ENCODE peak calls at places on chromosomes 7 and 10, in ten cellular contexts. Q, T, M, D, O, R, S, L, K and V are unnamed samples. For H3K4me1, the result is how much of the 10 kb centered on the place peaks cover.

GRCh38 chr10:79260803-79261740 is 86.2 kb upstream of the PPIF start:
- DNase-seq in T (peak), O (no peak), R (no peak), S (no peak), D (peak), K (no peak), L (peak), M (no peak), Q (no peak), V (peak)

GRCh38 chr10:110725809-110726641 is 81.9 kb downstream of the RBM20 start:
- DNase-seq in D (no peak), R (no peak), Q (no peak), L (no peak), S (no peak), K (no peak), O (no peak), T (no peak), M (peak), V (no peak)

GRCh38 chr10:46028584-46029570 is 1.5 kb downstream of the NCOA4 start:
- DNase-seq in R (peak), Q (peak), D (no peak), L (no peak), S (no peak), T (no peak), M (no peak), O (no peak), K (no peak), V (no peak)

GRCh38 chr10:102120987-102121738 is 995 bp upstream of the LDB1 start:
- DNase-seq in T (peak), D (peak), M (peak), K (peak), S (peak), R (peak), Q (no peak), L (peak), O (no peak), V (peak)

GRCh38 chr7:138729444-138729843 is 28.3 kb upstream of the SVOPL start:
- DNase-seq in T (peak), S (no peak), Q (no peak), R (no peak), D (no peak), L (no peak), M (no peak), O (no peak), K (no peak), V (no peak)

GRCh38 chr10:14396441-14397048 is 65.8 kb upstream of the FRMD4A start:
- DNase-seq in Q (no peak), T (no peak), O (no peak), S (no peak), L (no peak), K (no peak), D (no peak), M (no peak), R (no peak), V (no peak)

GRCh38 chr7:130995252-130996081 is 261.5 kb upstream of the KLF14 start:
- DNase-seq in T (no peak), Q (no peak), R (no peak), K (no peak), S (no peak), L (no peak), D (no peak), O (no peak), M (no peak), V (peak)

GRCh38 chr7:2487586-2488271 is 11.5 kb upstream of the GRIFIN start:
- DNase-seq in M (peak), D (no peak), L (peak), S (no peak), Q (no peak), R (no peak), T (no peak), O (no peak), K (no peak), V (no peak)

GRCh38 chr7:132249591-132249971 is 326.7 kb downstream of the PLXNA4 start:
- DNase-seq in Q (peak), S (peak), M (no peak), D (no peak), T (no peak), L (no peak), K (no peak), R (peak), O (no peak), V (peak)

GRCh38 chr10:75540357-75541335 is 109.2 kb downstream of the LRMDA start:
- DNase-seq in R (no peak), T (no peak), Q (no peak), L (no peak), D (no peak), O (no peak), K (no peak), S (no peak), M (no peak), V (no peak)

GRCh38 chr10:126203746-126204145 is 184.5 kb downstream of the ADAM12 start:
- DNase-seq in O (no peak), D (no peak), L (no peak), T (no peak), R (no peak), Q (no peak), M (no peak), K (no peak), S (no peak), V (no peak)

GRCh38 chr10:99828464-99828863 is 46.0 kb downstream of the ABCC2 start:
- DNase-seq in K (no peak), S (no peak), Q (no peak), O (no peak), R (no peak), D (no peak), L (no peak), M (no peak), T (no peak), V (no peak)

GRCh38 chr10:126408953-126409641 is 20.8 kb upstream of the ADAM12 start:
- DNase-seq in T (no peak), R (no peak), M (no peak), D (no peak), L (no peak), K (no peak), O (no peak), S (no peak), Q (no peak), V (no peak)

GRCh38 chr7:126720232-126720631 is 532.5 kb downstream of the GRM8 start:
- DNase-seq in R (no peak), T (no peak), S (no peak), O (no peak), M (no peak), K (no peak), L (no peak), Q (no peak), D (no peak), V (no peak)

GRCh38 chr10:14450041-14450491 is 119.3 kb upstream of the FRMD4A start:
- DNase-seq in T (peak), R (no peak), M (peak), Q (no peak), D (no peak), S (no peak), O (no peak), K (no peak), L (no peak), V (no peak)

GRCh38 chr7:151789380-151789947 is 87.5 kb downstream of the PRKAG2 start:
- DNase-seq in R (no peak), L (no peak), M (peak), O (no peak), D (no peak), K (no peak), S (no peak), Q (no peak), T (no peak), V (no peak)

GRCh38 chr7:157483971-157484410 is 147.2 kb downstream of the DNAJB6 start:
- DNase-seq in D (peak), M (no peak), O (no peak), K (no peak), T (no peak), R (no peak), L (no peak), S (no peak), Q (no peak), V (no peak)

GRCh38 chr10:124149681-124150080 is 56.3 kb upstream of the CHST15 start:
- DNase-seq in K (no peak), R (peak), O (no peak), L (no peak), S (no peak), Q (no peak), D (peak), M (no peak), T (no peak), V (no peak)

GRCh38 chr10:28915989-28916588 is 238.8 kb downstream of the BAMBI start:
- DNase-seq in O (no peak), M (no peak), R (no peak), S (no peak), L (no peak), D (no peak), Q (no peak), T (no peak), K (no peak), V (no peak)

GRCh38 chr10:28913436-28913835 is 236.1 kb downstream of the BAMBI start:
- DNase-seq in R (no peak), M (no peak), O (no peak), S (no peak), L (no peak), K (no peak), T (no peak), Q (no peak), D (no peak), V (no peak)

GRCh38 chr10:28913850-28914249 is 236.5 kb downstream of the BAMBI start:
- DNase-seq in O (no peak), L (no peak), M (no peak), S (no peak), K (no peak), T (no peak), R (no peak), Q (no peak), D (no peak), V (no peak)

GRCh38 chr10:28912017-28912783 is 234.9 kb downstream of the BAMBI start:
- DNase-seq in M (no peak), O (no peak), L (no peak), R (no peak), Q (no peak), S (no peak), D (no peak), T (no peak), K (no peak), V (no peak)

GRCh38 chr10:28914721-28915120 is 237.4 kb downstream of the BAMBI start:
- DNase-seq in K (no peak), Q (no peak), R (no peak), M (no peak), L (no peak), T (no peak), D (no peak), O (no peak), S (no peak), V (no peak)
- TF ChIP-seq POLR2A in K (no peak), Q (no peak), R (no peak), M (no peak), L (no peak), T (no peak), D (no peak), O (no peak), S (no peak), V (no peak)

DNA sequence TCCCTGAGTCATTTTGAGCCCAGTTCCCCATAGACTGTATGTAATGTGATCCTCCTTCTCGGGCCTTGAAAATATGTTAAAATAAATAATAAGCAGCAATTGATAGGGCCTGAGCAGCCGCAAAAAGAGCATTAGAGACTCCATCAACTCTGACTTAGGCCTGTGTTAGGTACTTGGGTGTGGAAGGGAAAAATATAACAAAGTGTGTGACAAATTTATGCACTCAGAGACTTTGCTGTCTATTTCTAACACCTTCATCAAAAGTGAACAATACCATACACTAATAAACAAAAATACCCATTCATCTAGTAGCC is 31.4 kb upstream of the HABP2 start:
- DNase-seq in R (no peak), L (no peak), T (no peak), K (no peak), O (no peak), Q (no peak), S (no peak), M (no peak), D (no peak), V (no peak)
- TF ChIP-seq CTCF in R (no peak), L (no peak), T (no peak), K (no peak), O (no peak), Q (no peak), S (no peak), M (no peak), D (no peak), V (no peak)

GRCh38 chr7:129782257-129783096 is 170.3 kb downstream of the UBE2H start:
- DNase-seq in D (no peak), R (no peak), L (no peak), Q (no peak), M (no peak), S (no peak), K (no peak), T (no peak), O (no peak), V (no peak)
- H3K4me1 ChIP-seq in D (half or more), R (half or more), L (under half), Q (under half), M (half or more), S (under half), K (half or more), T (under half), O (half or more), V (under half)

GRCh38 chr7:128831178-128831993 is 1.2 kb downstream of the FLNC start:
- DNase-seq in T (no peak), S (no peak), O (no peak), K (no peak), M (peak), R (peak), D (peak), Q (no peak), L (peak), V (no peak)
- TF ChIP-seq POLR2A in T (no peak), S (no peak), O (peak), K (no peak), M (peak), R (peak), D (peak), Q (no peak), L (peak), V (no peak)

GRCh38 chr7:44762726-44763522 is 14.3 kb downstream of the ZMIZ2 start:
- DNase-seq in T (no peak), S (no peak), D (no peak), K (no peak), M (no peak), Q (no peak), O (no peak), R (no peak), L (no peak), V (no peak)
- TF ChIP-seq CTCF in T (no peak), S (no peak), D (no peak), K (no peak), M (no peak), Q (no peak), O (no peak), R (no peak), L (no peak), V (no peak)

DNA sequence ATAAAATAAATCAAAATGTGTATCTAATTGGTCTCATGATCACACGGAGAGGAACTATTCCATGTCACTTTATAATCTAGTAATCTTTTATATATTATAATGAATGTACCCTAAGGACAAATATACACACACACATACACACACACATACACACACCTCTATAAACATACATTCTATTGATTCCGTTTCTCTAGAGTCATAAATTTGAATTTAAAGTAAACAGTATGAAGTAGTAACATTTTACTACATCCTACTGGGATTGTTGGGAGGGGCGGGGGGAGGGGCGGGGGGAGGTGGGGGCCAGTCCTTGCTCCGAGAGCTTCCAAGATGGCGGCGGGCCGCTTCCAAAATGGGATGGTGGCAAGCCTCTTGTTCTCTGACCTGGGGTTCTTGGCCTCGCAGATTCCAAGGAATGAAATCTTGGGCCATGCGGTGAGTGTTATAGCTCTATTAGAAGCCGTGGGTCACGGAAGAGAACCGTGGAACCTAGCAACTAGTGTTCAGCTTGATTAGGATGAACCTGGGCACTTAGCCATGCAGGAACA is 143.2 kb downstream of the REEP3 start:
- DNase-seq in T (no peak), D (no peak), O (no peak), M (no peak), R (no peak), Q (no peak), K (no peak), L (no peak), S (no peak), V (no peak)
- H3K4me1 ChIP-seq in T (under half), D (under half), O (under half), M (under half), R (under half), Q (under half), K (under half), L (under half), S (under half), V (under half)